ENCODE peak calls at places on chromosomes 1 and 21, in five cellular contexts. B, V, J, Q and K are unnamed samples.

GRCh38 chr1:96418969-96419368 is 302.6 kb upstream of the PTBP2 start:
- DNase-seq in V (no peak), Q (no peak), B (no peak), J (no peak), K (no peak)

GRCh38 chr1:228094432-228095016 is 8.6 kb downstream of the C1orf35 start:
- DNase-seq in B (no peak), Q (no peak), J (no peak), V (no peak), K (no peak)

GRCh38 chr21:36265431-36265830 is 54.6 kb upstream of the MORC3 start:
- DNase-seq in V (no peak), J (no peak), Q (no peak), B (no peak), K (no peak)

GRCh38 chr1:78211483-78212092 is 165.8 kb downstream of the GIPC2 start:
- DNase-seq in V (no peak), Q (no peak), B (no peak), J (no peak), K (no peak)

GRCh38 chr1:24018611-24019580 is 38.8 kb upstream of the SRSF10 start:
- DNase-seq in V (peak; percentile 96), B (peak; percentile 97), Q (peak; percentile 95), J (peak; percentile 89), K (peak; percentile 96)

GRCh38 chr1:232617237-232617636 is 12.7 kb downstream of the SIPA1L2 start:
- DNase-seq in Q (no peak), J (no peak), B (no peak), V (no peak), K (no peak)

GRCh38 chr1:68199603-68200002 is 32.7 kb downstream of the WLS start:
- DNase-seq in V (no peak), B (no peak), Q (no peak), J (no peak), K (no peak)

GRCh38 chr1:162083273-162083672 is 13.8 kb downstream of the NOS1AP start:
- DNase-seq in B (no peak), V (no peak), J (no peak), Q (no peak), K (no peak)

GRCh38 chr1:111247125-111247838 is 19.8 kb downstream of the CHI3L2 start:
- DNase-seq in Q (no peak), J (no peak), V (no peak), B (no peak), K (no peak)

GRCh38 chr1:82371844-82372498 is 571.2 kb downstream of the ADGRL2 start:
- DNase-seq in J (no peak), V (no peak), Q (no peak), B (no peak), K (no peak)

GRCh38 chr1:33828654-33829053 is 35.2 kb upstream of the HMGB4 start:
- DNase-seq in B (no peak), Q (no peak), J (no peak), V (no peak), K (peak; percentile 5)

GRCh38 chr1:209886219-209886536 is 51.8 kb upstream of the SYT14 start:
- DNase-seq in V (no peak), J (peak; percentile 77), B (no peak), Q (no peak), K (no peak)

GRCh38 chr21:38491536-38491935 is 6.7 kb downstream of the ERG start:
- DNase-seq in J (no peak), B (no peak), Q (no peak), V (no peak), K (no peak)

GRCh38 chr21:9741343-9741742 is 780.0 kb upstream of the TPTE start:
- DNase-seq in Q (no peak), B (no peak), V (no peak), J (no peak), K (peak; percentile 25)

GRCh38 chr1:44805311-44806024 is 1.7 kb downstream of the DYNLT4 start:
- DNase-seq in V (peak; percentile 19), Q (no peak), B (peak; percentile 13), J (peak; percentile 44), K (no peak)

GRCh38 chr1:54945393-54945936 is 35.0 kb upstream of the TMEM61 start:
- DNase-seq in Q (peak; percentile 18), J (no peak), V (no peak), B (no peak), K (no peak)

GRCh38 chr1:183416850-183417690 is 1.1 kb downstream of the NMNAT2 start:
- DNase-seq in V (peak; percentile 65), J (peak; percentile 90), Q (peak; percentile 43), B (peak; percentile 71), K (peak; percentile 45)

GRCh38 chr1:118988186-118989005 is at the start of gene TBX15:
- DNase-seq in V (no peak), B (no peak), J (peak; percentile 96), Q (no peak), K (no peak)

GRCh38 chr1:184199036-184199796 is 147.7 kb downstream of the TSEN15 start:
- DNase-seq in Q (no peak), V (no peak), J (no peak), B (no peak), K (no peak)

GRCh38 chr1:198771562-198772153 is 132.8 kb downstream of the PTPRC start:
- DNase-seq in B (no peak), V (no peak), Q (no peak), J (no peak), K (no peak)

GRCh38 chr1:8825985-8826481 is 8.6 kb upstream of the RERE start:
- DNase-seq in J (peak; percentile 89), Q (no peak), V (peak; percentile 29), B (peak; percentile 25), K (no peak)

GRCh38 chr1:204696606-204697005 is 11.1 kb upstream of the LRRN2 start:
- DNase-seq in V (no peak), Q (no peak), J (peak; percentile 19), B (no peak), K (no peak)

GRCh38 chr1:151680391-151680790 is 36.2 kb downstream of the CELF3 start:
- DNase-seq in V (no peak), B (no peak), J (no peak), Q (no peak), K (no peak)

GRCh38 chr1:160399544-160400283 is 650 bp upstream of the VANGL2 start:
- DNase-seq in J (no peak), B (no peak), Q (no peak), V (no peak), K (no peak)

GRCh38 chr21:32181415-32181814 is 97.4 kb downstream of the MIS18A start:
- DNase-seq in J (no peak), Q (no peak), V (peak; percentile 21), B (peak; percentile 25), K (peak; percentile 17)

GRCh38 chr1:33137800-33138199 is 44.0 kb downstream of the TRIM62 start:
- DNase-seq in J (no peak), V (peak; percentile 42), Q (no peak), B (peak; percentile 44), K (no peak)

GRCh38 chr1:150076066-150076465 is 8.5 kb downstream of the VPS45 start:
- DNase-seq in V (no peak), J (no peak), Q (no peak), B (no peak), K (no peak)

GRCh38 chr1:110647254-110647891 is 27.4 kb downstream of the KCNA3 start:
- DNase-seq in V (no peak), J (no peak), B (no peak), Q (no peak), K (no peak)

GRCh38 chr1:116762781-116763115 is 8.5 kb downstream of the CD2 start:
- DNase-seq in Q (no peak), J (no peak), V (no peak), B (no peak), K (peak; percentile 22)

GRCh38 chr1:44270666-44271628 is 57.7 kb downstream of the DMAP1 start:
- DNase-seq in J (no peak), B (no peak), Q (no peak), V (no peak), K (no peak)

GRCh38 chr1:12001249-12001917 is 17.9 kb upstream of the MIIP start:
- DNase-seq in V (no peak), B (no peak), Q (no peak), J (peak; percentile 57), K (peak; percentile 57)

GRCh38 chr1:55571767-55572166 is 356.6 kb upstream of the USP24 start:
- DNase-seq in Q (no peak), B (no peak), V (no peak), J (peak; percentile 84), K (no peak)

GRCh38 chr1:31765516-31765915 is 1.4 kb upstream of the ADGRB2 start:
- DNase-seq in Q (no peak), V (no peak), B (no peak), J (no peak), K (no peak)

GRCh38 chr1:97904528-97904927 is 16.3 kb downstream of the DPYD start:
- DNase-seq in J (no peak), V (no peak), B (no peak), Q (no peak), K (no peak)

GRCh38 chr1:39960461-39960958 is 5.6 kb downstream of the MFSD2A start:
- DNase-seq in B (peak; percentile 27), V (no peak), J (no peak), Q (peak; percentile 39), K (peak; percentile 92)

GRCh38 chr1:11778844-11779623 is 17.0 kb downstream of the C1orf167 start:
- DNase-seq in Q (no peak), V (no peak), J (no peak), B (no peak), K (no peak)

GRCh38 chr1:177340601-177341067 is 169.9 kb downstream of the BRINP2 start:
- DNase-seq in B (no peak), V (no peak), J (no peak), Q (no peak), K (no peak)

GRCh38 chr21:46250146-46250725 is 21.7 kb upstream of the LSS start:
- DNase-seq in J (peak; percentile 45), Q (no peak), V (no peak), B (no peak), K (no peak)

GRCh38 chr1:107526524-107527198 is 385.8 kb downstream of the NTNG1 start:
- DNase-seq in V (no peak), Q (no peak), B (no peak), J (no peak), K (no peak)

GRCh38 chr1:107525146-107525545 is 384.3 kb downstream of the NTNG1 start:
- DNase-seq in J (peak; percentile 23), Q (no peak), V (no peak), B (no peak), K (no peak)

GRCh38 chr1:107523061-107523460 is 382.2 kb downstream of the NTNG1 start:
- DNase-seq in J (no peak), B (no peak), V (no peak), Q (no peak), K (no peak)

GRCh38 chr1:107525961-107526360 is 385.1 kb downstream of the NTNG1 start:
- DNase-seq in V (no peak), J (no peak), Q (no peak), B (no peak), K (no peak)

GRCh38 chr1:107523736-107524135 is 382.9 kb downstream of the NTNG1 start:
- DNase-seq in V (no peak), B (no peak), Q (no peak), J (no peak), K (no peak)
- TF ChIP-seq CTCF in V (no peak), B (no peak), Q (no peak), J (no peak), K (no peak)

GRCh38 chr21:41802684-41803083 is 35.8 kb upstream of the RIPK4 start:
- DNase-seq in B (peak; percentile 75), J (no peak), Q (no peak), V (peak; percentile 55), K (no peak)
- H3K27me3 ChIP-seq in B (no peaks in the 10 kb centered on the region), J (no peaks in the 10 kb centered on the region), Q (no peaks in the 10 kb centered on the region), V (no peaks in the 10 kb centered on the region), K (no peaks in the 10 kb centered on the region)

GRCh38 chr1:89257036-89257435 is 15.6 kb downstream of the GBP5 start:
- DNase-seq in J (no peak), B (no peak), V (no peak), Q (no peak), K (no peak)
- H3K4me1 ChIP-seq in J (no peaks in the 10 kb centered on the region), B (peaks cover 28% of the 10 kb centered on the region), V (peaks cover 26% of the 10 kb centered on the region), Q (no peaks in the 10 kb centered on the region), K (peaks cover 14% of the 10 kb centered on the region)

GRCh38 chr1:109482796-109483638 is 688 bp upstream of the ATXN7L2 start:
- DNase-seq in B (no peak), J (peak; percentile 89), Q (peak; percentile 54), V (peak; percentile 48), K (no peak)
- TF ChIP-seq CTCF in B (no peak), J (no peak), Q (no peak), V (no peak), K (no peak)